ENCODE peak calls at places on chromosomes 12 and 14, in six cellular contexts. C is H1, R is K562, N is HepG2, S is GM12878, D is HCT116. V is an unnamed sample.
A peak's percentile ranks its signal among the peaks of the same experiment; 100 is the strongest.

GRCh38 chr12:44403185-44403584 is 472.9 kb downstream of the NELL2 start:
- DNase-seq in R (no peak), S (no peak), C (no peak), N (no peak), D (no peak), V (no peak)

GRCh38 chr12:105445261-105446015 is 114.9 kb downstream of the C12orf75 start:
- DNase-seq in S (no peak), D (no peak), C (no peak), R (no peak), N (peak; percentile 5), V (no peak)

GRCh38 chr12:20445693-20446092 is 77.4 kb downstream of the PDE3A start:
- DNase-seq in D (no peak), C (no peak), S (no peak), N (no peak), R (no peak), V (no peak)

GRCh38 chr12:27844427-27845090 is 64.5 kb upstream of the MANSC4 start:
- DNase-seq in C (no peak), R (no peak), N (peak; percentile 15), D (no peak), S (no peak), V (no peak)

GRCh38 chr14:35332517-35333346 is 40.5 kb downstream of the PSMA6 start:
- DNase-seq in D (no peak), C (no peak), N (no peak), R (no peak), S (no peak), V (no peak)

GRCh38 chr12:93978553-93978952 is 169.8 kb upstream of the PLXNC1 start:
- DNase-seq in R (no peak), N (no peak), D (no peak), S (no peak), C (no peak), V (no peak)

GRCh38 chr12:116465407-116465806 is 93.8 kb upstream of the MAP1LC3B2 start:
- DNase-seq in N (no peak), C (no peak), D (no peak), R (no peak), S (no peak), V (no peak)

GRCh38 chr12:131840643-131841416 is 12.6 kb downstream of the MMP17 start:
- DNase-seq in C (no peak), N (no peak), R (no peak), S (no peak), D (no peak), V (no peak)

GRCh38 chr14:68440776-68441175 is 352.1 kb downstream of the ZFP36L1 start:
- DNase-seq in N (no peak), R (no peak), S (no peak), D (no peak), C (no peak), V (no peak)

GRCh38 chr14:64671591-64671990 is 32.6 kb upstream of the PLEKHG3 start:
- DNase-seq in S (no peak), C (no peak), R (peak; percentile 49), D (peak; percentile 60), N (peak; percentile 59), V (peak; percentile 70)

GRCh38 chr14:24816929-24817637 is 183.1 kb upstream of the GZMB start:
- DNase-seq in S (no peak), N (peak; percentile 98), R (no peak), D (no peak), C (no peak), V (no peak)
- TF ChIP-seq JUND in S (no peak), N (no peak), R (no peak), D (no peak), C (no peak), V (no peak)

DNA sequence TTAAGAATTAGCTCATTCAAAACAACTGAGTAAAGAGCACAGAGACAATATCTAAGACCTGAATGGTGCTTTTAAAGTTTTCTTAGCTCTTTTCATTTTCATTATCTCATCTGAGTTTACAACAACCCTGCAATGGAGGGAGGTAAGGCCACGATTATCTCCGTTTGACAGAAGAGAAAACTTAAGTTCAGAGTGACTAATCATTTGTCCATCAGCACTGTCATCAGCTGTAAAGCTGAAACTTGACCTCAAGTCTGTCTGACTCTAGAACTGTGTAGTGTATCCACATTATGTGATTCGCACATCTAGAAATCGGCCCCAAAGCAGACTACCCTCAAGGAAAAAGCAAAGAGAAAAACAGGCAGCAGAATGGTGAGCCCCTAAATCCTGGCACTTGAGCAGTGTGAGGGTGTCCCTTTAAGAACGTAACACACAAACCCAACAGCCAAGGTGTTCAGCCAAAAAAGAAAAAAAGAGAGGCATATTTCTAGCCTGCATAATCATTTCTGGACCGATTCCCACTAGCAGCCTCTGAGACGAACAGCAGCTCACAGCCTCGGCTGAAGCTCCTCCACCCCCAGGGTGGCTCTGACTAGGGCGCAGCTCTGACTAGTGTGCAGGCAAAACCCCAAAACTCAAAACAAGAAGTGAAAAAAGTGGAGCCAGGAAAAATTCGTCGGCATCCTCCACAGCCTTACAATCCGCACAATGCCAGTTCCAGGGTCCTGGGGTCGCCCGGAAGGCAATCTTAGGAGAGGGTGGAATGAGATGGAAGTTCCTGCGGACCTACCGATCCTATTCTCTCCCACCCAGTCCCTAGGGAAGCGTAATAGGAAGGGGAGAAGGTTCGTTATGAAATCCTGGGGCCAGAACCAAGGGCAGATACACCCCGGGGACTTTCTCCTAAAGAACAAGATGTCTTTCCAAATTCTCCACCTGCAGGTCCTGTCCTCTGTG is 1.5 kb downstream of the STXBP6 start:
- DNase-seq in N (no peak), R (peak; percentile 11), D (no peak), S (no peak), C (no peak), V (no peak)
- TF ChIP-seq JUND in N (no peak), R (peak; percentile 62), D (no peak), S (no peak), C (no peak), V (no peak)

GRCh38 chr12:96585977-96586376 is 96.6 kb downstream of the CFAP54 start:
- DNase-seq in R (no peak), N (no peak), S (no peak), D (no peak), C (no peak), V (no peak)
- TF ChIP-seq JUND in R (no peak), N (no peak), S (no peak), D (no peak), C (no peak), V (no peak)

GRCh38 chr12:66237505-66238175 is 48.6 kb downstream of the IRAK3 start:
- DNase-seq in C (no peak), D (no peak), R (no peak), S (no peak), N (no peak), V (peak; percentile 75)
- TF ChIP-seq JUND in C (no peak), D (no peak), R (no peak), S (no peak), N (no peak), V (peak; percentile 68)

DNA sequence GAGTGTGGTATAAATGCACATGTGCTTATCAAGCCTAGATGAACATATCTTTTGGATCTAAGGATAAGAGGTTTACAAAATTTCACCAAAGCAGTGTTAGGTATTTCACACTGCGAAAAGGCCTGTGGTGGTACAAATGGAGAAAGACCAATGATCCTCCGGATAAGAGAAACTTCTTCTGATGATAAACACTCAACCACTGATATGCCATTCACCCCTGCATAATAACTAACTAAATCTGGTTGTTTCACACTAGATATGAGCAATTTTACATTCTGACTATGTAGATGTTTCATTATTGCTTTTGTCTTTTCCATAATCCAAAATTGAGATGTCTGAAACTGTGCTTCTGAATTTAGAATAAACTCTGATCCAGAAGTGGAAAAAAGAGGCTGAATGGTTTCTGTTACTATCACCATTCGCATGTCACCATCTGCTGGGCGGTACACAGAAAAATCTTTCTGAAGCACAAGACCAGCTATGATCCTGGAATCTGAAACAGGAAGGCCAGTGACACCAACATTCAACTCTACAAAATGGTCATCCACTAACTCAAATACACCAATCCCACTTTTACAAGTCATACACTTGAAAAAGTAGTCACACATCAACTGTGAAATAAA is 1.3 kb downstream of the BBS10 start:
- DNase-seq in C (no peak), R (peak; percentile 17), S (peak; percentile 25), N (peak; percentile 50), D (no peak), V (peak; percentile 71)
- TF ChIP-seq JUND in C (no peak), R (no peak), S (no peak), N (no peak), D (no peak), V (no peak)

DNA sequence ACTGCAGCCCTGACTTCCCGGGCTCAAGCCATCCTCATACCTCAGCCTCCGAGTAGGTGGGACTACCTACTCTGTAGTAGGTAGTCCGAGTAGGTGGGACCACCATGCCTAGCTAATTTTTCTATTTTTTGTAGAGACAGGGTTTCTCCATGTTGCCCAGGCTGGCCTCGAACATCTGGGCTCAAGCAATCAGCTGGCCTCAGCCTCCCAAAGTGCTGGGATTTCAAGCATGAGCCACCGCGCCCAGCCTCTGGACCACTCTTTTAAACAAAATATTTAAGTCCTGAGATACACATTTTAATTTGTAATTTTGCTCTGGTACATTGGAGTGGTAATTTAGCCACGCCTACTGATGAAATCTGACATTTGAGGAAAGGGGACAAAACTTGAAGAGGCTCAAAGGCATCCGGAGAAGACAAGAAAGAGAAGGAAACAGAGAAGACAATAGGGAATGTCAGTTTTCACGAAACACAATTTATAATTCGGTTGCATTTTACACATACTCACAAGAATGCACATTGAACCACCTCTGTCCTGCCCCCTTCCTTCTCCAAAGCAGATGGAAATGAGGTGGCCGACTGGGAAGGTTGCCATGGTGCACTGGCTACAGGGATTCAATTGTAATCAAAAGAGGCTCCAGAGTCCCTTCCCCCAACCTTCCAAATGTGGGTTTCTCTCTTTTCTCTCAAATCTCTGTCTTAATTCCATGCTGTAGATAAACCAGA is 9.7 kb upstream of the TUBA1A start:
- DNase-seq in D (no peak), R (no peak), C (no peak), N (no peak), S (no peak), V (no peak)
- TF ChIP-seq JUND in D (no peak), R (no peak), C (no peak), N (no peak), S (no peak), V (no peak)

V was measured in T47D.